ENCODE peak calls at places on chromosomes 6 and 20, in six cellular contexts. T, E, Q, D, X and A are unnamed samples. For H3K4me1, the result is how much of the 10 kb centered on the place peaks cover.

GRCh38 chr6:22025468-22026159 is 271.2 kb downstream of the PRL start:
- DNase-seq in T (peak), Q (no peak), X (no peak), D (peak), E (no peak), A (no peak)

GRCh38 chr6:114272582-114272981 is 70.2 kb downstream of the HS3ST5 start:
- DNase-seq in Q (no peak), X (no peak), T (no peak), E (no peak), D (no peak), A (no peak)

GRCh38 chr20:12535316-12535715 is 473.5 kb upstream of the SPTLC3 start:
- DNase-seq in Q (no peak), X (no peak), T (no peak), E (no peak), D (no peak), A (no peak)

GRCh38 chr6:69895396-69895795 is 29.0 kb downstream of the COL19A1 start:
- DNase-seq in Q (no peak), D (no peak), X (no peak), T (no peak), E (no peak), A (no peak)

GRCh38 chr6:17397764-17398194 is 4.4 kb downstream of the CAP2 start:
- DNase-seq in X (no peak), E (no peak), D (no peak), T (no peak), Q (no peak), A (no peak)

GRCh38 chr6:45514454-45514853 is 136.7 kb upstream of the SUPT3H start:
- DNase-seq in X (no peak), Q (no peak), E (no peak), T (no peak), D (peak), A (no peak)

GRCh38 chr20:10728873-10729670 is 55.3 kb upstream of the JAG1 start:
- DNase-seq in E (no peak), Q (no peak), X (no peak), T (no peak), D (peak), A (no peak)

GRCh38 chr6:161649841-161650240 is 376.0 kb upstream of the AGPAT4 start:
- DNase-seq in D (no peak), X (no peak), Q (no peak), E (no peak), T (no peak), A (no peak)

GRCh38 chr20:44495802-44496481 is 20.3 kb downstream of the TTPAL start:
- DNase-seq in E (no peak), T (no peak), D (peak), Q (no peak), X (no peak), A (peak)

GRCh38 chr6:148761532-148761951 is 14.7 kb downstream of the UST start:
- DNase-seq in X (no peak), D (peak), Q (no peak), E (peak), T (peak), A (no peak)

GRCh38 chr6:63689421-63689820 is 53.8 kb downstream of the PHF3 start:
- DNase-seq in E (no peak), X (no peak), D (no peak), T (no peak), Q (no peak), A (no peak)

GRCh38 chr6:44131880-44132279 is 4.5 kb downstream of the TMEM63B start:
- DNase-seq in X (no peak), E (peak), T (no peak), Q (no peak), D (no peak), A (no peak)

GRCh38 chr6:73523434-73524123 is 2.7 kb upstream of the EEF1A1 start:
- DNase-seq in T (peak), Q (peak), D (peak), X (peak), E (peak), A (peak)

GRCh38 chr20:54184920-54185626 is 11.3 kb upstream of the CYP24A1 start:
- DNase-seq in X (no peak), T (no peak), Q (no peak), E (no peak), D (no peak), A (no peak)

GRCh38 chr6:166361080-166361429 is 18.7 kb upstream of the SFT2D1 start:
- DNase-seq in T (no peak), X (peak), D (peak), E (no peak), Q (no peak), A (no peak)

GRCh38 chr6:26249709-26249958 is 115.4 kb upstream of the BTN3A2 start:
- DNase-seq in D (no peak), Q (no peak), X (no peak), T (no peak), E (no peak), A (no peak)

GRCh38 chr6:139832493-139832892 is 458.0 kb upstream of the CITED2 start:
- DNase-seq in E (no peak), D (no peak), Q (no peak), X (no peak), T (no peak), A (no peak)

GRCh38 chr20:53929399-53929798 is 141.0 kb downstream of the BCAS1 start:
- DNase-seq in D (no peak), X (no peak), E (no peak), T (no peak), Q (no peak), A (no peak)

DNA sequence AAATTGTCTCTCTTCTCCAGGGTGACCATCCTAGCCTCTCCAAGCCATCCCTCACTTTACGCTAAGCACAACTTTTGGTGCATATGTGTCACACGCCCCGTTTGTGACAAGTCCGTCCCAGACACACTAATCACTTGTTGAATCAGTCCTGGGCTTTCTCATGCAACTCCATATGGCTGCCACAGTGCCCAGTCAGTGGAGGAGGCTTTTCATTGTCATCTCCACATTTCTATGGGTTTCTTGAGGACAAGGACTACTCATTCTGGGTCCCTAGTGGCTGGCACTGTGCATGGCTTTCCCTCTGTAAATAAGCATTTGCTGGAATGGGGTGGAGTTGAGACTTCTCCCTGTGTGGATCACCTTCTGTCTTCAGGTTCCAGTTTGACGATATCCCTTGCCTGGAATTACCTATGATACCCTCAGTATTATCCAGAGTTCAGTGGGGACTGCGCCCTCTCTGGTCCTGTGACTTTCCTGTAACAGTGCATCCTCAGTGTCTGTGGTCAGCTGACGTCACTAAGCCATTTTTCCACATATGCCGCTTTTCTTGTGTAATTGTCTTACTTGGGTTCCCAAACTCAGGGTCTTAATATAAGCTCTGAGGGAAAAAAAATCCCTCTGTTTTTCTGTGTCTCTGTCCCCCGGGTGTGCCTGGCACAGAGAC is 59.8 kb upstream of the MYL9 start:
- DNase-seq in E (no peak), Q (no peak), D (no peak), T (no peak), X (no peak), A (no peak)
- H3K4me1 ChIP-seq in E (under half), Q (half or more), D (under half), T (under half), X (under half), A (under half)

GRCh38 chr6:31901953-31902643 is at the start of gene ZBTB12:
- DNase-seq in E (peak), Q (peak), T (peak), D (peak), X (peak), A (peak)
- TF ChIP-seq POLR2A in E (peak), Q (peak), T (peak), D (no peak), X (peak), A (no peak)

DNA sequence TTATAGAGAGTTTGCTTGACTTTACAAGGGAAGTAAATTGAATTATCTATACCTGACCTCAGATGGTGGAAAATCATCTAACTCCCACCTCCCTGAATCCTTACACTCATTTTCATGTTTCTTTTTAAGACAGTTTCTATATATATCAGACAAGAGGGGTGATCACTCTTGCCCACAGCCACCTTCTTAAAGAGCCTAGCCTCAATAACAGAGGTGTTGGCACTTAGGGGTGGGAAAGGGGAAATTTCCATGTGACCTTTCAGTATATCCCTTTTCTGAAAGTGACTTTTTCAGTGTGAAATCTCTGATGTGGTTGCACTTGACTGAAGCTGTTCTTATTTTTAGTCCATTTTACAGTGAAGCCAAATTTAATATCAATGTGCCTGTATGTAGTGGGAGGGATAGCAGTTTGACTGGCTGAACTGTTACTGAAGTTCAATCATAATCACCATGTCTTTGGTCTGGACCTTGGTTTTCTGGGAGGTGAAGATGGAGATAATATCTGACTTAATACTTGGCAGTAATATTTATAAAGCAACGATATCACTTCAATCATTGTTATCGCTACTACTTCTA is 141.3 kb downstream of the MAP3K7 start:
- DNase-seq in T (no peak), E (no peak), Q (no peak), D (no peak), X (no peak), A (no peak)
- H3K4me1 ChIP-seq in T (under half), E (under half), Q (under half), D (under half), X (under half), A (under half)

DNA sequence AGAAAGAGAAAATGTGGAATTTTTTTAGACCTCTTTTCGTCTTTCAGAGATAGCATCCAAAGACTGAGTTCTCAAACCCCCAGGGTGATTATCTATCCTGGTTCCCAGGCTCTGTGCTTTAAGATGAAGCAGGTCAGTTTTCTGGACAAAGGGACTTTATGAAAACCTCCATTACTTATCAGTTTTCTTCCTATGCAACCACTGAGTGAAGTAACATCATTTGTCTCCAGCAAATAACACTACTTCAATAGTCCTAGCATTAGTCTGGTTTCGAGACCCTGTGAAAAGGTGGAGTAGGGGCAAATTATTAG is 18.3 kb upstream of the HLA-DRB1 start:
- DNase-seq in T (no peak), X (no peak), E (no peak), Q (no peak), D (no peak), A (no peak)
- TF ChIP-seq POLR2A in T (no peak), X (no peak), E (no peak), Q (no peak), D (no peak), A (no peak)

DNA sequence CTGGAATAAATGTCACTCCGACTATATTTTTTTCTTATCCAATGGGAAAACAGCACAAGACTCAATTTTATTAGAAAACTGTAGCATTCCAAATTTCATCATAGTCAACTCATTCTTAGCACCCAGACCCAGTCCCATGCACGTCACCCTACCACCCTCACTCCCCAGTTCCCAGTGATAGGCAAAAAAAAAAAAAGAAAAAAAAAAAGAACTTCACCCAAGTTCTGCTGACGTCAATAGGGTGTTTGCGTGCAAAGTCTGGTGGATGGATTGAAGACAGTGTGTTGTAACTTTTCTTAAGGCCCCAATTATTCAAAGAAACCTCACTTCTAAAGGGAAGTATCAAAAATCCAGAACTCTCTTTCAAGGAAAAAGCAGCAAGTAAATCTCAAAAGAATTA is 213.9 kb upstream of the PRDM1 start:
- DNase-seq in D (peak), Q (no peak), E (peak), X (no peak), T (no peak), A (no peak)
- H3K4me1 ChIP-seq in D (under half), Q (under half), E (under half), X (under half), T (under half), A (under half)

DNA sequence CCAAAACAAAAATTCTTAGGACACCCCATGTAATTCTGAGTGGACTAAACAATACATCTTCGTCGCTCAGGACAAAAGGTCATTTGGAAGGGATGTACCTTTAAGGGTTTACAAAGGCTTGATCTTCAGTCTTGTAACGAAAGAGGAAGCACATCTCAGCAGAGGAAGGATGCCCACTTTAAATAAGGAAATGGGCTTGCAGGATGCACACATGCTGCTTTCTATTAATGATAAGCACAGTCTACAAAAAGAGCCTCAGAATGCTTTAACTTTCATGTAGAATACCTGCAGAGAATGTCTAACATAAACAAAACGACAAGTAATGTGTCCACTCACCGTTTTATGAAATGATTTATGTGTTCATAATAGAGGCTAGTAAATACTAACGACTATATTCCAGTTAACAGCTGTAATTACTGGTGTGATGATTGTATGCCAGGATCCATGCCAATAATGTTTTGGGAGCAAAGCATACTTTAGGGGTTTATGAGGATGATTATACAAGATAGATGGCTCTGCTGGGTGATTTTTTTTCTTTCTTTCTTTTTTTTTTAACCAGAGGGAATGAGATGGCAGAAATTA is 216.9 kb downstream of the GMDS start:
- DNase-seq in Q (no peak), E (no peak), X (no peak), D (no peak), T (no peak), A (no peak)
- TF ChIP-seq POLR2A in Q (no peak), E (no peak), X (no peak), D (no peak), T (no peak), A (no peak)

GRCh38 chr6:122651604-122652003 is 41.4 kb downstream of the PKIB start:
- DNase-seq in X (no peak), T (no peak), E (no peak), D (peak), Q (no peak), A (no peak)

GRCh38 chr6:122652431-122652830 is 42.2 kb downstream of the PKIB start:
- DNase-seq in T (no peak), D (peak), Q (no peak), X (no peak), E (no peak), A (no peak)

GRCh38 chr6:122653094-122653493 is 42.9 kb downstream of the PKIB start:
- DNase-seq in T (no peak), Q (no peak), D (peak), E (no peak), X (no peak), A (peak)

GRCh38 chr6:122651031-122651430 is 40.8 kb downstream of the PKIB start:
- DNase-seq in X (no peak), T (no peak), E (no peak), D (no peak), Q (no peak), A (no peak)

GRCh38 chr6:122654016-122654415 is 43.8 kb downstream of the PKIB start:
- DNase-seq in T (no peak), D (no peak), Q (no peak), X (no peak), E (no peak), A (no peak)
- H3K4me1 ChIP-seq in T (under half), D (under half), Q (under half), X (under half), E (under half), A (half or more)

DNA sequence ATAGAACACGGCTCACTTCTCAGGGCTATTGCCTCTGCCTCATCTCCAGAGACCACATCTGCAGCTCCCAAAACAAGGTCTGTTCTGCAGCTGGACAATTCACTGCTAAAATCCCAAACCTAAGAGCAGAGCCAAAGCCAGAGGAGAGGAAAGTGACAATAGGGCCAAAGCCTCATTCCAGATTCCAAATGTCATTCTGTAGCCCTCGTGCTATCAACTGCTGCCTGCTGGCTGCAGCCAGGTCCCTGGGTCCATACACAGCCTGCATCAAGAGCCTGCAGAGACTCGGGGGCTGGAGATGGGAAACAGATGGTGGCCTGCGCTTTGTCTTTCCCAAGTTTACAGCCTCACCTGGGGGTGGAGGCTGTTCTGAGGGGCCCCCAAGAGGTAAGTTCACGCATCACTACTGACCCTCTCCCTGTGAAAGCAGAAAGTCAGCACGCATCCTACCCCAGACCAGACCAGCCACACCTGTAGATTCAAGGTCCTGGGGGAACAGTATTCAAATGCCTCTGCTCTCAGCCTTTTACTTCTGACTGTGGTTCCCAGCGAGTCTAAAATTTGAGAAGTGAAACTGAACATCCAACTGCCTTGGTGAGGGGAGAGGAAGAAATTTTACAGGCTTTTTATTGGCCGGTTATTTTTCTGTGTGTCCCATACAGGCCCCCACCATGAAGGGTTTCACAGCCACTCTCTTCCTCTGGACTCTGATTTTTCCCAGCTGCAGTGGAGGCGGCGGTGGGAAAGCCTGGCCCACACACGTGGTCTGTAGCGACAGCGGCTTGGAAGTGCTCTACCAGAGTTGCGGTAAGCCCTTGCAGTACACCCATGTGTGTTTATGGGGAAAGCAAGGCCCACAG is at the start of gene LY86:
- DNase-seq in Q (no peak), T (peak), D (no peak), E (peak), X (no peak), A (no peak)
- TF ChIP-seq POLR2A in Q (no peak), T (no peak), D (no peak), E (no peak), X (no peak), A (no peak)